ENCODE peak calls at places on chromosome 3, in four cellular contexts. K is gastrocnemius medialis, W is body of pancreas, S is uterus. R is an unnamed sample.

GRCh38 chr3:114380233-114380645 is 86.4 kb downstream of the TIGIT start:
- DNase-seq in W (no peak), S (peak), K (peak), R (peak)

GRCh38 chr3:122356402-122356801 is 26.6 kb downstream of the MIX23 start:
- DNase-seq in S (no peak), K (no peak), W (peak), R (peak)

GRCh38 chr3:79976466-79976865 is 208.7 kb upstream of the ROBO1 start:
- DNase-seq in W (no peak), K (no peak), S (no peak), R (no peak)

GRCh38 chr3:118526758-118527526 is 507.7 kb downstream of the IGSF11 start:
- DNase-seq in K (no peak), S (no peak), W (no peak), R (no peak)

GRCh38 chr3:39114456-39114855 is 7.0 kb downstream of the TTC21A start:
- DNase-seq in S (no peak), K (no peak), W (no peak), R (peak)

GRCh38 chr3:33273628-33274027 is 3.6 kb upstream of the FBXL2 start:
- DNase-seq in W (no peak), S (no peak), K (no peak), R (no peak)

GRCh38 chr3:63450634-63451363 is 172.7 kb downstream of the SYNPR start:
- DNase-seq in W (no peak), K (no peak), S (no peak), R (no peak)

GRCh38 chr3:178341636-178342035 is 194.6 kb upstream of the KCNMB2 start:
- DNase-seq in K (no peak), S (no peak), W (no peak), R (no peak)

GRCh38 chr3:147361671-147362420 is 44.5 kb downstream of the ZIC4 start:
- DNase-seq in S (no peak), W (peak), K (no peak), R (no peak)

GRCh38 chr3:149273096-149273751 is 51.6 kb upstream of the CP start:
- DNase-seq in S (peak), W (peak), K (no peak), R (peak)

GRCh38 chr3:126746395-126747177 is 42.5 kb downstream of the CHCHD6 start:
- DNase-seq in S (no peak), K (peak), W (peak), R (no peak)

GRCh38 chr3:172478116-172478515 is 29.9 kb upstream of the GHSR start:
- DNase-seq in K (no peak), S (no peak), W (no peak), R (no peak)

GRCh38 chr3:126447456-126448106 is 28.1 kb downstream of the ZXDC start:
- DNase-seq in S (no peak), K (no peak), W (no peak), R (no peak)

GRCh38 chr3:157913052-157913451 is 193.2 kb downstream of the SHOX2 start:
- DNase-seq in K (no peak), S (no peak), W (no peak), R (no peak)

GRCh38 chr3:71464613-71465012 is 118.9 kb downstream of the FOXP1 start:
- DNase-seq in W (no peak), K (no peak), S (no peak), R (no peak)

GRCh38 chr3:187748050-187748481 is 2.8 kb upstream of the BCL6 start:
- DNase-seq in K (peak), S (peak), W (peak), R (peak)

GRCh38 chr3:30747771-30748281 is 141.4 kb downstream of the TGFBR2 start:
- DNase-seq in K (no peak), S (no peak), W (no peak), R (peak)

GRCh38 chr3:10706156-10707088 is 109.6 kb upstream of the SLC6A11 start:
- DNase-seq in K (no peak), W (no peak), S (no peak), R (no peak)

GRCh38 chr3:108767258-108767657 is 10.0 kb upstream of the RETNLB start:
- DNase-seq in W (no peak), S (no peak), K (no peak), R (no peak)

GRCh38 chr3:123365450-123366143 is 83.3 kb downstream of the ADCY5 start:
- DNase-seq in W (no peak), S (no peak), K (no peak), R (peak)

GRCh38 chr3:192850501-192850981 is 67.1 kb downstream of the MB21D2 start:
- DNase-seq in S (no peak), K (no peak), W (no peak), R (no peak)

GRCh38 chr3:127015282-127016042 is 32.5 kb downstream of the PLXNA1 start:
- DNase-seq in K (no peak), S (no peak), W (no peak), R (no peak)

GRCh38 chr3:156389151-156389760 is 165.7 kb downstream of the SSR3 start:
- DNase-seq in S (no peak), W (no peak), K (no peak), R (no peak)

GRCh38 chr3:40185029-40185695 is 124.3 kb upstream of the EIF1B start:
- DNase-seq in W (no peak), K (no peak), S (no peak), R (no peak)

GRCh38 chr3:183845608-183846288 is 20.4 kb upstream of the MAP6D1 start:
- DNase-seq in S (no peak), W (no peak), K (no peak), R (no peak)

GRCh38 chr3:172171396-172172075 is 132.2 kb downstream of the FNDC3B start:
- DNase-seq in W (no peak), K (no peak), S (no peak), R (no peak)

GRCh38 chr3:8739757-8740508 is 6.3 kb downstream of the CAV3 start:
- DNase-seq in W (no peak), K (no peak), S (no peak), R (no peak)

GRCh38 chr3:177333535-177334495 is 136.5 kb upstream of the TBL1XR1 start:
- DNase-seq in K (peak), S (no peak), W (no peak), R (peak)

GRCh38 chr3:191314109-191314728 is 15.0 kb upstream of the CCDC50 start:
- DNase-seq in K (no peak), W (no peak), S (no peak), R (no peak)

GRCh38 chr3:31232049-31233040 is 300.4 kb upstream of the STT3B start:
- DNase-seq in S (no peak), W (no peak), K (peak), R (peak)

GRCh38 chr3:66428733-66429132 is 72.1 kb downstream of the LRIG1 start:
- DNase-seq in K (peak), S (peak), W (peak), R (peak)

GRCh38 chr3:19749448-19750017 is 184.5 kb downstream of the EFHB start:
- DNase-seq in S (no peak), W (no peak), K (no peak), R (no peak)

GRCh38 chr3:46673151-46674030 is 20.1 kb downstream of the ALS2CL start:
- DNase-seq in K (no peak), W (peak), S (no peak), R (peak)

GRCh38 chr3:128581566-128581965 is 69.1 kb downstream of the RPN1 start:
- DNase-seq in S (no peak), K (no peak), W (no peak), R (no peak)

GRCh38 chr3:128585189-128585588 is 65.4 kb downstream of the RPN1 start:
- DNase-seq in K (no peak), W (no peak), S (no peak), R (no peak)

GRCh38 chr3:128585974-128586373 is 64.6 kb downstream of the RPN1 start:
- DNase-seq in S (no peak), W (no peak), K (no peak), R (no peak)

GRCh38 chr3:128587391-128587790 is 63.2 kb downstream of the RPN1 start:
- DNase-seq in W (no peak), K (no peak), S (no peak), R (no peak)

DNA sequence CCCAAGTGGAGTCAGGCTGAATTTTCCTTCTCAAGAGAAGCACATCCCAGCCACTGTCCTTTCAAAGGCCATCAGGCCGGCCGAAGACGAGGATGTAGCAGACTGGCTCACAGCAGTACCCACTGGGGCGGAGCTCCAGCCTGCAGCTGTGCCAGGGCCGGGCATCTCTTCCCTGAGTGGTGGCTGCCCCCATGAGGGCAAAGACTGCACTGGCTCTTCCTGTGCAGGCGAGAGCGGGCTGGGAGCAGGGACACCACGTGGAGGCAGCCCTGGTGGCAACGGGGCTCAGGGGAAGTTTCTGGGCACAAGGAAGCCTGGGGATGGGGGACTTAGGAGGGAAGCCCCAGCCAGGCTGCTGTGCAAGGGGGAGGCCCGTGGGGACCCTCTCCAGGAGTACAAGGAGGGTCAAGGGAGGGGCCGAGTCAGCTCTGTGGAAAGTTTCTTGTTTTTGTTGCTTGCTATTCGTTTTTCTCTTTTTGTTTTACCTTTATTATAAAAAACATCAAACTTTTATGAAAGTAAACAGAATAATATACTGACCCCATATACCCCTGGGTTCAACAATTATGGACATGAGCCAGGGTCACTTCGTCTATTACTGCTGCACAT is 66.1 kb downstream of the RPN1 start:
- DNase-seq in K (no peak), S (peak), W (peak), R (peak)
- TF ChIP-seq POLR2A in K (no peak), S (no peak), W (no peak), R (no peak)

GRCh38 chr3:96700322-96701315 is 113.8 kb upstream of the EPHA6 start:
- DNase-seq in K (no peak), W (no peak), S (no peak), R (no peak)
- TF ChIP-seq CTCF in K (no peak), W (no peak), S (no peak), R (no peak)

GRCh38 chr3:98596902-98597500 is 3.6 kb upstream of the CPOX start:
- DNase-seq in K (no peak), S (no peak), W (no peak), R (no peak)

GRCh38 chr3:98594630-98594961 is 1.2 kb upstream of the CPOX start:
- DNase-seq in W (no peak), S (no peak), K (no peak), R (no peak)

GRCh38 chr3:98596087-98596486 is 2.7 kb upstream of the CPOX start:
- DNase-seq in K (no peak), W (no peak), S (no peak), R (no peak)

GRCh38 chr3:98592345-98592935 is 971 bp downstream of the CPOX start:
- DNase-seq in K (no peak), S (no peak), W (no peak), R (no peak)

GRCh38 chr3:98593046-98593936 is at the start of gene CPOX:
- DNase-seq in W (peak), S (peak), K (peak), R (peak)
- TF ChIP-seq POLR2A in W (no peak), S (peak), K (peak), R (peak)

GRCh38 chr3:62210016-62210415 is 163.3 kb downstream of the FEZF2 start:
- DNase-seq in W (no peak), S (no peak), K (no peak), R (no peak)

GRCh38 chr3:62207197-62207596 is 166.2 kb downstream of the FEZF2 start:
- DNase-seq in K (no peak), S (no peak), W (no peak), R (no peak)

GRCh38 chr3:62208385-62208784 is 165.0 kb downstream of the FEZF2 start:
- DNase-seq in S (no peak), K (no peak), W (no peak), R (no peak)

GRCh38 chr3:62214850-62215249 is 158.5 kb downstream of the FEZF2 start:
- DNase-seq in S (no peak), K (no peak), W (no peak), R (no peak)

DNA sequence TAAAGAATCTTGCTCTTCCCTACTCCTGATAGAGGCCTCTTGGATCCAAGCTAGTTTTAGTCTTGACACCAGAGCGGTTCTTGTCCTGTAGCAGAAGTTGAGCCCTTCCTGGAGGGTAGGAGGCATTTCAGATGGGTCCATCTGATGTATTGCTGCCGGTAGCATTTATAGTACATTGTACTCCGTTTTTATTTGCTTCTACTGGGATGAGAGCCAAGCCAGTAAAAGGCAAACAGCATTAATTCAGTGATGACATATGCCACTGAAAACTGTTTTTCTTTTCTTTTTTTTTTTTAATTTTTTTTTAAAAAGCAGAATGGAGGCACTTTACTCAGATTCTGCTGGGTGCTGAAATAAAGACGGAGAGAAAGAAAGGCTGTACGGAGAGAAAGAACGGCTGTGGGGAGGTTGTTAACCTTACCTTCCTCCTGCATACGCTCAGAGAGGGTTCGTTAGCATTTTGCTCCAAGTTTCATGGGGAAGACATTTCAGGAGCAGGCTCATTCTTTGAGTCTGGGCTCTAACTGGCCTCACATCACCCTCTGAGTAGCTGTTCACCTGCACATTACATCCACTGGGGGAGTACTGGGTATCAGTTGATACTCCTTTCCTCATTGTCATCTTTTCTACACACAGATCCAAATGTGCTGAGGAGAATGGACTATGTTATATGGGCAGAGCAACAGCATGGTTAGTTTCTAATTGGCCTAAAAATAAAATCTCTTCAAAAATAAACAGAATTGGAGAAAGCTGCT is 161.5 kb downstream of the FEZF2 start:
- DNase-seq in W (no peak), S (no peak), K (no peak), R (no peak)
- TF ChIP-seq CTCF in W (peak), S (no peak), K (no peak), R (no peak)

GRCh38 chr3:196643201-196643749 is 3.8 kb downstream of the NRROS start:
- DNase-seq in S (no peak), W (no peak), K (no peak), R (no peak)
- TF ChIP-seq POLR2A in S (no peak), W (no peak), K (no peak), R (no peak)

DNA sequence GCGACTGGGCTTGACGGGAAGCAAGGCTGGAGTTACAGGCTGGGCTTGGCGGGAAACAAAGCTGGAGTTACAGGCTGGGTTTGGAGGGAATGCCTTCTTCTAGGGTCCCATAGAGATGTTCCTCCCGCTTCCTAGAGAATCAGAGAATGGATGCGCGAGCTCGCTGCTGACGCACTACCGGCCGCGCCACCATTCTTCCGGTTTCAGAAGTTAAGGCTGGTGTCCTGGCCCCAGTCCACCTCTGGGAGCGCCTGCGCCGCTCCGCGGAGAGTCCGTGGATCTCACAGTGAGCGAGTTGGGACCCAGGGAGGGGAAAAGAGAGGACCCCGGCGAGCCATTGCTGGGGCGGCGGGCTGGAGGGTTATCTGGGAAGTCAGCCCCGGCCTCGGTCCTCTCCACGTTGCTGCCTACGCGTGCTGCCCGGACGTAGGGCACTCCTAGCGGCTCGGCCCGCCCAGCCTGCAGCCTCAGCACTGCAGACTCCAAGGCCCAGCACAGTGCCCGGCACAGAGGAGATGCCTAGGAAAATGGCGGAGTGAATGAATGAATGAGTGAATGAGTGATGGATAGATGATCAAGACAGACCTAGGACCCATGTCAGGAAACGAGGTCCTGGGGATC is at the start of gene ZNF502:
- DNase-seq in S (peak), W (peak), K (peak), R (peak)
- TF ChIP-seq CTCF in S (peak), W (peak), K (no peak), R (peak)